ENCODE peak calls at places on chromosomes 16 and 17, in four cellular contexts. One of them, this sample, is unnamed.

GRCh38 chr17:31743767-31744166 is 115.3 kb downstream of the COPRS start:
- DNase-seq in SK-N-SH: no peak
- DNase-seq in endothelial cell of umbilical vein: no peak
- DNase-seq in HCT116: no peak
- DNase-seq in this sample: no peak

GRCh38 chr17:57275365-57275764 is 19.0 kb downstream of the MSI2 start:
- DNase-seq in SK-N-SH: no peak
- DNase-seq in endothelial cell of umbilical vein: no peak
- DNase-seq in HCT116: no peak
- DNase-seq in this sample: no peak

GRCh38 chr16:81778861-81779539 is at the start of gene PLCG2:
- DNase-seq in SK-N-SH: peak
- DNase-seq in endothelial cell of umbilical vein: peak
- DNase-seq in HCT116: peak
- DNase-seq in this sample: peak

GRCh38 chr16:50360033-50360778 is 8.6 kb downstream of the BRD7 start:
- DNase-seq in SK-N-SH: no peak
- DNase-seq in endothelial cell of umbilical vein: no peak
- DNase-seq in HCT116: no peak
- DNase-seq in this sample: peak

GRCh38 chr17:83010323-83011200 is 68.8 kb upstream of the METRNL start:
- DNase-seq in SK-N-SH: peak
- DNase-seq in endothelial cell of umbilical vein: no peak
- DNase-seq in HCT116: no peak
- DNase-seq in this sample: no peak

GRCh38 chr16:59964232-59964924 is 1230.3 kb upstream of the GOT2 start:
- DNase-seq in SK-N-SH: no peak
- DNase-seq in endothelial cell of umbilical vein: no peak
- DNase-seq in HCT116: no peak
- DNase-seq in this sample: no peak

GRCh38 chr17:33494156-33494555 is 201.1 kb upstream of the ASIC2 start:
- DNase-seq in SK-N-SH: no peak
- DNase-seq in endothelial cell of umbilical vein: no peak
- DNase-seq in HCT116: no peak
- DNase-seq in this sample: no peak

GRCh38 chr17:65013613-65014391 is 42.7 kb downstream of the GNA13 start:
- DNase-seq in SK-N-SH: no peak
- DNase-seq in endothelial cell of umbilical vein: no peak
- DNase-seq in HCT116: peak
- DNase-seq in this sample: no peak

GRCh38 chr17:7235693-7236665 is 1.7 kb upstream of the DVL2 start:
- DNase-seq in SK-N-SH: no peak
- DNase-seq in endothelial cell of umbilical vein: no peak
- DNase-seq in HCT116: no peak
- DNase-seq in this sample: no peak

GRCh38 chr17:21125862-21126261 is 902 bp upstream of the DHRS7B start:
- DNase-seq in SK-N-SH: no peak
- DNase-seq in endothelial cell of umbilical vein: peak
- DNase-seq in HCT116: no peak
- DNase-seq in this sample: no peak

GRCh38 chr16:81035975-81036750 is 521 bp downstream of the ATMIN start:
- DNase-seq in SK-N-SH: peak
- DNase-seq in endothelial cell of umbilical vein: peak
- DNase-seq in HCT116: no peak
- DNase-seq in this sample: no peak

GRCh38 chr16:3579776-3580175 is 2.6 kb upstream of the NLRC3 start:
- DNase-seq in SK-N-SH: no peak
- DNase-seq in endothelial cell of umbilical vein: no peak
- DNase-seq in HCT116: no peak
- DNase-seq in this sample: no peak

GRCh38 chr17:64020068-64020766 is at the start of gene ICAM2:
- DNase-seq in SK-N-SH: no peak
- DNase-seq in endothelial cell of umbilical vein: peak
- DNase-seq in HCT116: no peak
- DNase-seq in this sample: no peak

GRCh38 chr17:18981642-18982424 is 22.7 kb downstream of the FAM83G start:
- DNase-seq in SK-N-SH: no peak
- DNase-seq in endothelial cell of umbilical vein: peak
- DNase-seq in HCT116: peak
- DNase-seq in this sample: no peak

GRCh38 chr16:80954985-80955384 is 51.7 kb downstream of the CMC2 start:
- DNase-seq in SK-N-SH: no peak
- DNase-seq in endothelial cell of umbilical vein: no peak
- DNase-seq in HCT116: no peak
- DNase-seq in this sample: peak

DNA sequence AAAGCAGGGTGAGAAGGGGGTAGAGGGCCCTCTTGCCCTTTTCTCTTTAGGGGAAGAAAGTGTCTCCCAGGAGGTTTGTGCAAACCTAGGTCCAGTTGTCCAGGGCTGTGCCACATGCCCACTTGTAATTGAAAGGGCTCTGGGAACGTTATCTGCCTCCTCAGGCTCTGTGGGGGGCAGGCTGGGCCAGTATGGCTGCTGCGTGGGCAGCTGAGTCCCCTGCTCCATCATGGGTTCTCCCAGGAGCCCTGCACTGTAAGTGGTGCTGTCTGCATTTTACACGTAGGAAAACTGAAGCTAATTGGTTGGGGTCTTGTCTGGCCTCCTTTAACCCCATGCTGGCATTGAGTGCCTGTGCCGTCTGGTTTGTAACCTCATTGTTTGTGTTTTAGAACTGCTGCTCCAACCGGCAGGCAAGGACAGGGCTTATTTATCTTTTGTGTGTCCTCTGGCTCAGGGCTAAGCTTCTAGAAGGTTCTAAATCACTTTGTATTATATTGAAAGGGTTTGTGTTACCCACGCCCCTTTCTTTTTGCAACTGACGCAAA is 117.7 kb upstream of the CIBAR2 start:
- DNase-seq in SK-N-SH: peak
- DNase-seq in endothelial cell of umbilical vein: no peak
- DNase-seq in HCT116: no peak
- DNase-seq in this sample: no peak
- H3K9ac ChIP-seq in SK-N-SH: no peak
- H3K9ac ChIP-seq in endothelial cell of umbilical vein: no peak
- H3K9ac ChIP-seq in HCT116: no peak
- H3K9ac ChIP-seq in this sample: no peak

GRCh38 chr16:15621889-15622288 is 21.1 kb downstream of the MARF1 start:
- DNase-seq in SK-N-SH: no peak
- DNase-seq in endothelial cell of umbilical vein: no peak
- DNase-seq in HCT116: no peak
- DNase-seq in this sample: no peak
- H3K4me2 ChIP-seq in SK-N-SH: no peak
- H3K4me2 ChIP-seq in endothelial cell of umbilical vein: no peak
- H3K4me2 ChIP-seq in HCT116: no peak
- H3K4me2 ChIP-seq in this sample: no peak

GRCh38 chr17:73316919-73317505 is 5.2 kb upstream of the CDC42EP4 start:
- DNase-seq in SK-N-SH: no peak
- DNase-seq in endothelial cell of umbilical vein: no peak
- DNase-seq in HCT116: no peak
- DNase-seq in this sample: no peak
- H3K9ac ChIP-seq in SK-N-SH: no peak
- H3K9ac ChIP-seq in endothelial cell of umbilical vein: no peak
- H3K9ac ChIP-seq in HCT116: no peak
- H3K9ac ChIP-seq in this sample: no peak

DNA sequence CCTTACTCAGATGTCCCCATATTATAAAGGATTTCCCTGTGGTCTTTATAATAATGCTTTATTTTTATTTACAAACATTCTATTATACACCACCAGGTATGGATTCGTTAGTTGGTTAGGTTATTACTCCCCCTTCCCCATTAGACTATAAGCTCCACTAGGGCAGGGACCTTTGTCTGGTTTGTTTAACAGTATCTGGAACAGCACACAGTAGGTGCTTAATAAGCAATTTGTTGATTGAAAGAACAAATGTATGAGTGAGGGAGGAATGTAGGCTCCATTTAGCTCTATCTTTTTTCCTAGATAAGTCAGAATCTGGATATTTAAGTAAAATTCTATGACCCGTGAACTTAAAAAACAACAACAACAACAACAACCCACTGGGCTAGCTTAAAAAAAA is 2.3 kb upstream of the PRKCB start:
- DNase-seq in SK-N-SH: no peak
- DNase-seq in endothelial cell of umbilical vein: no peak
- DNase-seq in HCT116: no peak
- DNase-seq in this sample: no peak
- H3K4me2 ChIP-seq in SK-N-SH: no peak
- H3K4me2 ChIP-seq in endothelial cell of umbilical vein: no peak
- H3K4me2 ChIP-seq in HCT116: no peak
- H3K4me2 ChIP-seq in this sample: no peak

GRCh38 chr16:30697264-30698138 is 1.5 kb upstream of the SRCAP start:
- DNase-seq in SK-N-SH: peak
- DNase-seq in endothelial cell of umbilical vein: no peak
- DNase-seq in HCT116: no peak
- DNase-seq in this sample: no peak
- H3K9ac ChIP-seq in SK-N-SH: peak
- H3K9ac ChIP-seq in endothelial cell of umbilical vein: peak
- H3K9ac ChIP-seq in HCT116: peak
- H3K9ac ChIP-seq in this sample: peak

DNA sequence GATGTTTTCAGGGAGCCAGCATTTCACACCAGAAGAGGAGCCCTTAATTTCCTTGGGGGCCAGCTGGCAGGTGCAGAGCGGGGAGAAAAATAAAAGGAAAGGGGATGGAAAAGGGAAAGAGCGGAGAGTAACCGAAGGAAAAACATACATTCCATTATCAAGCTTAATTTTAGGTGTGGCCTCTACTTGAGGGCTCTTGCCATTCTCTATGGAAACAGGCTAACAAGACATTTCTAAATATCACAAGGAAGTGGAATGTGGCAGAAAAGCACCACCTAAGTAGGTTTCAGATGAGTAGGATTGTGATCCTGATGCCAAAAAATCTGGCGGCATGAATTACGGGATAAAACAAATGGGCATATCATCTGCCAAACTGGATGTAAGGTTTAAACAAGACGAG is 970 bp upstream of the DYNC1LI2 start:
- DNase-seq in SK-N-SH: no peak
- DNase-seq in endothelial cell of umbilical vein: no peak
- DNase-seq in HCT116: no peak
- DNase-seq in this sample: no peak
- H3K4me2 ChIP-seq in SK-N-SH: peak
- H3K4me2 ChIP-seq in endothelial cell of umbilical vein: peak
- H3K4me2 ChIP-seq in HCT116: peak
- H3K4me2 ChIP-seq in this sample: peak

This sample was measured in keratinocyte.